ENCODE peak calls at places on chromosome 3, in nine cellular contexts. One of them, this sample, is unnamed.

GRCh38 chr3:78736863-78737262 is 1030.9 kb downstream of the ROBO1 start:
- ATAC-seq in activated naive CD8-positive, alpha-beta T cell treated with anti-CD3 and anti-CD28 coated beads, Interleukin-2, amount 50 U/mL, for 24 hours: no peak
- ATAC-seq in sciatic nerve: no peak
- ATAC-seq in activated CD4-positive, alpha-beta T cell treated with anti-CD3 and anti-CD28 coated beads for 36 hours: no peak
- ATAC-seq in T-helper 17 cell: no peak
- ATAC-seq in upper lobe of left lung: peak
- ATAC-seq in upper lobe of right lung: no peak
- ATAC-seq in left ventricle myocardium superior: peak
- ATAC-seq in naive B cell: no peak
- ATAC-seq in this sample: no peak

GRCh38 chr3:55329849-55330248 is 157.3 kb downstream of the WNT5A start:
- ATAC-seq in upper lobe of left lung: peak
- ATAC-seq in T-helper 17 cell: no peak
- ATAC-seq in activated CD4-positive, alpha-beta T cell treated with anti-CD3 and anti-CD28 coated beads for 36 hours: no peak
- ATAC-seq in naive B cell: no peak
- ATAC-seq in sciatic nerve: no peak
- ATAC-seq in upper lobe of right lung: peak
- ATAC-seq in left ventricle myocardium superior: no peak
- ATAC-seq in activated naive CD8-positive, alpha-beta T cell treated with anti-CD3 and anti-CD28 coated beads, Interleukin-2, amount 50 U/mL, for 24 hours: no peak
- ATAC-seq in this sample: no peak

GRCh38 chr3:32077260-32078084 is 28.9 kb upstream of the GPD1L start:
- ATAC-seq in left ventricle myocardium superior: peak
- ATAC-seq in upper lobe of right lung: peak
- ATAC-seq in T-helper 17 cell: no peak
- ATAC-seq in activated naive CD8-positive, alpha-beta T cell treated with anti-CD3 and anti-CD28 coated beads, Interleukin-2, amount 50 U/mL, for 24 hours: no peak
- ATAC-seq in naive B cell: no peak
- ATAC-seq in upper lobe of left lung: no peak
- ATAC-seq in sciatic nerve: no peak
- ATAC-seq in activated CD4-positive, alpha-beta T cell treated with anti-CD3 and anti-CD28 coated beads for 36 hours: no peak
- ATAC-seq in this sample: no peak

GRCh38 chr3:58679974-58680656 is 13.5 kb upstream of the FAM3D start:
- ATAC-seq in upper lobe of left lung: no peak
- ATAC-seq in sciatic nerve: no peak
- ATAC-seq in activated CD4-positive, alpha-beta T cell treated with anti-CD3 and anti-CD28 coated beads for 36 hours: no peak
- ATAC-seq in left ventricle myocardium superior: no peak
- ATAC-seq in activated naive CD8-positive, alpha-beta T cell treated with anti-CD3 and anti-CD28 coated beads, Interleukin-2, amount 50 U/mL, for 24 hours: no peak
- ATAC-seq in upper lobe of right lung: peak
- ATAC-seq in T-helper 17 cell: no peak
- ATAC-seq in naive B cell: no peak
- ATAC-seq in this sample: no peak

GRCh38 chr3:146241523-146242240 is 9.2 kb downstream of the PLSCR4 start:
- ATAC-seq in upper lobe of left lung: peak
- ATAC-seq in upper lobe of right lung: no peak
- ATAC-seq in T-helper 17 cell: no peak
- ATAC-seq in activated naive CD8-positive, alpha-beta T cell treated with anti-CD3 and anti-CD28 coated beads, Interleukin-2, amount 50 U/mL, for 24 hours: no peak
- ATAC-seq in left ventricle myocardium superior: peak
- ATAC-seq in naive B cell: no peak
- ATAC-seq in activated CD4-positive, alpha-beta T cell treated with anti-CD3 and anti-CD28 coated beads for 36 hours: no peak
- ATAC-seq in sciatic nerve: peak
- ATAC-seq in this sample: no peak

GRCh38 chr3:187251599-187251998 is 39.9 kb downstream of the MASP1 start:
- ATAC-seq in upper lobe of left lung: no peak
- ATAC-seq in upper lobe of right lung: no peak
- ATAC-seq in activated naive CD8-positive, alpha-beta T cell treated with anti-CD3 and anti-CD28 coated beads, Interleukin-2, amount 50 U/mL, for 24 hours: no peak
- ATAC-seq in naive B cell: no peak
- ATAC-seq in activated CD4-positive, alpha-beta T cell treated with anti-CD3 and anti-CD28 coated beads for 36 hours: no peak
- ATAC-seq in sciatic nerve: no peak
- ATAC-seq in T-helper 17 cell: no peak
- ATAC-seq in left ventricle myocardium superior: no peak
- ATAC-seq in this sample: no peak

GRCh38 chr3:122794483-122794778 is 438 bp upstream of the SLC49A4 start:
- ATAC-seq in naive B cell: no peak
- ATAC-seq in left ventricle myocardium superior: no peak
- ATAC-seq in upper lobe of left lung: no peak
- ATAC-seq in activated CD4-positive, alpha-beta T cell treated with anti-CD3 and anti-CD28 coated beads for 36 hours: no peak
- ATAC-seq in sciatic nerve: no peak
- ATAC-seq in activated naive CD8-positive, alpha-beta T cell treated with anti-CD3 and anti-CD28 coated beads, Interleukin-2, amount 50 U/mL, for 24 hours: no peak
- ATAC-seq in upper lobe of right lung: no peak
- ATAC-seq in T-helper 17 cell: no peak
- ATAC-seq in this sample: no peak

GRCh38 chr3:150083653-150084037 is 113.0 kb upstream of the PFN2 start:
- ATAC-seq in upper lobe of left lung: no peak
- ATAC-seq in sciatic nerve: no peak
- ATAC-seq in T-helper 17 cell: no peak
- ATAC-seq in activated naive CD8-positive, alpha-beta T cell treated with anti-CD3 and anti-CD28 coated beads, Interleukin-2, amount 50 U/mL, for 24 hours: no peak
- ATAC-seq in upper lobe of right lung: no peak
- ATAC-seq in left ventricle myocardium superior: no peak
- ATAC-seq in activated CD4-positive, alpha-beta T cell treated with anti-CD3 and anti-CD28 coated beads for 36 hours: no peak
- ATAC-seq in naive B cell: no peak
- ATAC-seq in this sample: no peak

GRCh38 chr3:53661480-53661879 is 167.1 kb downstream of the CACNA1D start:
- ATAC-seq in left ventricle myocardium superior: no peak
- ATAC-seq in naive B cell: no peak
- ATAC-seq in activated CD4-positive, alpha-beta T cell treated with anti-CD3 and anti-CD28 coated beads for 36 hours: no peak
- ATAC-seq in T-helper 17 cell: no peak
- ATAC-seq in activated naive CD8-positive, alpha-beta T cell treated with anti-CD3 and anti-CD28 coated beads, Interleukin-2, amount 50 U/mL, for 24 hours: no peak
- ATAC-seq in upper lobe of left lung: no peak
- ATAC-seq in sciatic nerve: peak
- ATAC-seq in upper lobe of right lung: no peak
- ATAC-seq in this sample: no peak

GRCh38 chr3:157274644-157275137 is 114.7 kb upstream of the CCNL1 start:
- ATAC-seq in left ventricle myocardium superior: no peak
- ATAC-seq in upper lobe of right lung: no peak
- ATAC-seq in activated naive CD8-positive, alpha-beta T cell treated with anti-CD3 and anti-CD28 coated beads, Interleukin-2, amount 50 U/mL, for 24 hours: no peak
- ATAC-seq in naive B cell: no peak
- ATAC-seq in T-helper 17 cell: no peak
- ATAC-seq in activated CD4-positive, alpha-beta T cell treated with anti-CD3 and anti-CD28 coated beads for 36 hours: no peak
- ATAC-seq in upper lobe of left lung: no peak
- ATAC-seq in sciatic nerve: no peak
- ATAC-seq in this sample: no peak

GRCh38 chr3:11634081-11634635 is 9.6 kb downstream of the VGLL4 start:
- ATAC-seq in upper lobe of right lung: peak
- ATAC-seq in naive B cell: no peak
- ATAC-seq in activated CD4-positive, alpha-beta T cell treated with anti-CD3 and anti-CD28 coated beads for 36 hours: peak
- ATAC-seq in activated naive CD8-positive, alpha-beta T cell treated with anti-CD3 and anti-CD28 coated beads, Interleukin-2, amount 50 U/mL, for 24 hours: peak
- ATAC-seq in T-helper 17 cell: peak
- ATAC-seq in left ventricle myocardium superior: peak
- ATAC-seq in upper lobe of left lung: no peak
- ATAC-seq in sciatic nerve: peak
- ATAC-seq in this sample: no peak

GRCh38 chr3:167350245-167350862 is 29.7 kb downstream of the ZBBX start:
- ATAC-seq in activated naive CD8-positive, alpha-beta T cell treated with anti-CD3 and anti-CD28 coated beads, Interleukin-2, amount 50 U/mL, for 24 hours: no peak
- ATAC-seq in naive B cell: no peak
- ATAC-seq in upper lobe of right lung: no peak
- ATAC-seq in T-helper 17 cell: no peak
- ATAC-seq in sciatic nerve: no peak
- ATAC-seq in left ventricle myocardium superior: no peak
- ATAC-seq in activated CD4-positive, alpha-beta T cell treated with anti-CD3 and anti-CD28 coated beads for 36 hours: no peak
- ATAC-seq in upper lobe of left lung: no peak
- ATAC-seq in this sample: no peak

GRCh38 chr3:152385761-152386160 is 117.0 kb downstream of the MBNL1 start:
- ATAC-seq in naive B cell: no peak
- ATAC-seq in left ventricle myocardium superior: peak
- ATAC-seq in T-helper 17 cell: no peak
- ATAC-seq in sciatic nerve: peak
- ATAC-seq in activated naive CD8-positive, alpha-beta T cell treated with anti-CD3 and anti-CD28 coated beads, Interleukin-2, amount 50 U/mL, for 24 hours: no peak
- ATAC-seq in upper lobe of right lung: peak
- ATAC-seq in activated CD4-positive, alpha-beta T cell treated with anti-CD3 and anti-CD28 coated beads for 36 hours: no peak
- ATAC-seq in upper lobe of left lung: peak
- ATAC-seq in this sample: no peak

GRCh38 chr3:48563382-48563918 is at the start of gene UCN2:
- ATAC-seq in T-helper 17 cell: no peak
- ATAC-seq in activated naive CD8-positive, alpha-beta T cell treated with anti-CD3 and anti-CD28 coated beads, Interleukin-2, amount 50 U/mL, for 24 hours: no peak
- ATAC-seq in upper lobe of right lung: no peak
- ATAC-seq in sciatic nerve: no peak
- ATAC-seq in upper lobe of left lung: no peak
- ATAC-seq in activated CD4-positive, alpha-beta T cell treated with anti-CD3 and anti-CD28 coated beads for 36 hours: no peak
- ATAC-seq in naive B cell: no peak
- ATAC-seq in left ventricle myocardium superior: no peak
- ATAC-seq in this sample: no peak